ENCODE peak calls at places on chromosome 6, in four cellular contexts. B is activated CD4-positive, alpha-beta T cell treated with anti-CD3 and anti-CD28 coated beads for 48 hours; O is mammary epithelial cell; R is stimulated activated CD4-positive, alpha-beta T cell treated with anti-CD3 and anti-CD28 coated beads, Interleukin-4, amount 100 ng/mL, for 4 hours. E is an unnamed sample.

GRCh38 chr6:41021832-41022231 is 17.2 kb downstream of the UNC5CL start:
- DNase-seq in R (no peak), B (no peak), O (peak; percentile 70), E (no peak)

GRCh38 chr6:7148100-7148822 is 40.5 kb downstream of the RREB1 start:
- DNase-seq in B (peak; percentile 45), O (peak; percentile 82), R (no peak), E (no peak)

GRCh38 chr6:10696655-10697054 is 1.9 kb downstream of the PAK1IP1 start:
- DNase-seq in B (no peak), O (no peak), R (no peak), E (no peak)

GRCh38 chr6:34917626-34918285 is 28.7 kb downstream of the ANKS1A start:
- DNase-seq in B (no peak), R (no peak), O (no peak), E (no peak)

GRCh38 chr6:109623288-109623687 is 67.7 kb downstream of the AK9 start:
- DNase-seq in R (no peak), O (peak; percentile 6), B (no peak), E (no peak)

GRCh38 chr6:66051812-66052211 is 344.8 kb upstream of the EYS start:
- DNase-seq in O (no peak), R (no peak), B (no peak), E (no peak)

GRCh38 chr6:3899061-3899460 is 49.9 kb downstream of the FAM50B start:
- DNase-seq in B (no peak), R (no peak), O (no peak), E (no peak)

GRCh38 chr6:165676435-165677068 is 13.5 kb upstream of the PDE10A start:
- DNase-seq in R (no peak), B (no peak), O (no peak), E (no peak)

GRCh38 chr6:135128268-135128914 is 52.7 kb upstream of the MYB start:
- DNase-seq in R (peak; percentile 25), B (peak; percentile 76), O (no peak), E (no peak)

GRCh38 chr6:157514659-157515496 is 133.9 kb downstream of the ZDHHC14 start:
- DNase-seq in B (peak; percentile 15), O (peak; percentile 48), R (no peak), E (no peak)

GRCh38 chr6:130839379-130839778 is 12.2 kb downstream of the SMLR1 start:
- DNase-seq in O (no peak), R (no peak), B (no peak), E (no peak)

GRCh38 chr6:67952121-67952520 is 683.0 kb upstream of the ADGRB3 start:
- DNase-seq in O (no peak), R (no peak), B (no peak), E (no peak)

GRCh38 chr6:131135244-131136020 is at the start of gene AKAP7:
- DNase-seq in R (peak; percentile 50), O (peak; percentile 64), B (peak; percentile 74), E (peak; percentile 91)

GRCh38 chr6:34237722-34238506 is 1.2 kb downstream of the HMGA1 start:
- DNase-seq in R (peak; percentile 74), O (no peak), B (peak; percentile 85), E (peak; percentile 63)

GRCh38 chr6:42967228-42967627 is 6.7 kb downstream of the GNMT start:
- DNase-seq in R (no peak), B (no peak), O (no peak), E (no peak)

GRCh38 chr6:170184324-170184723 is 106.6 kb downstream of the DLL1 start:
- DNase-seq in O (no peak), B (no peak), R (no peak), E (no peak)

GRCh38 chr6:121816361-121816760 is 380.9 kb downstream of the GJA1 start:
- DNase-seq in O (no peak), R (no peak), B (no peak), E (no peak)

GRCh38 chr6:144319193-144319592 is 34.1 kb downstream of the UTRN start:
- DNase-seq in O (no peak), R (no peak), B (no peak), E (no peak)

GRCh38 chr6:137878810-137879285 is 11.8 kb downstream of the TNFAIP3 start:
- DNase-seq in O (no peak), R (no peak), B (no peak), E (no peak)

GRCh38 chr6:53428886-53429285 is 80.1 kb upstream of the ELOVL5 start:
- DNase-seq in B (no peak), O (no peak), R (no peak), E (no peak)

GRCh38 chr6:12801141-12801540 is 84.6 kb downstream of the PHACTR1 start:
- DNase-seq in R (no peak), O (no peak), B (no peak), E (no peak)

GRCh38 chr6:134217516-134218140 is 100.3 kb downstream of the SGK1 start:
- DNase-seq in R (no peak), O (no peak), B (no peak), E (no peak)

GRCh38 chr6:17015144-17015543 is 86.7 kb upstream of the STMND1 start:
- DNase-seq in O (peak; percentile 77), R (no peak), B (peak; percentile 20), E (no peak)

GRCh38 chr6:127201321-127201720 is 65.3 kb upstream of the RNF146 start:
- DNase-seq in B (no peak), R (no peak), O (peak; percentile 28), E (no peak)

GRCh38 chr6:36428911-36429310 is 13.7 kb downstream of the PXT1 start:
- DNase-seq in B (no peak), R (no peak), O (no peak), E (no peak)

GRCh38 chr6:27562027-27562410 is 89.1 kb upstream of the ZNF184 start:
- DNase-seq in O (peak; percentile 37), B (no peak), R (no peak), E (no peak)

GRCh38 chr6:159169193-159169555 is at the start of gene FNDC1:
- DNase-seq in B (peak; percentile 73), O (no peak), R (peak; percentile 60), E (no peak)

GRCh38 chr6:37207903-37208456 is 38.0 kb downstream of the PIM1 start:
- DNase-seq in O (peak; percentile 77), B (peak; percentile 95), R (peak; percentile 82), E (no peak)

GRCh38 chr6:84346372-84346771 is 118.9 kb upstream of the CEP162 start:
- DNase-seq in B (no peak), O (no peak), R (no peak), E (no peak)